ENCODE peak calls at places on chromosomes 1 and 21, in nine cellular contexts. N is MM.1S, W is cardiac septum, T is lower leg skin, R is substantia nigra, L is HuH-7.5, Q is heart left ventricle, O is A549, Z is retina. J is an unnamed sample.

GRCh38 chr1:111690306-111690617 is 48.9 kb downstream of the INKA2 start:
- DNase-seq in N (no peak), W (no peak), T (no peak), R (peak), L (no peak), Q (peak), O (no peak), Z (no peak), J (no peak)

GRCh38 chr1:63547621-63548294 is 24.4 kb downstream of the EFCAB7 start:
- DNase-seq in N (no peak), W (no peak), T (no peak), R (no peak), L (no peak), Q (no peak), O (no peak), Z (no peak), J (no peak)

GRCh38 chr1:11955221-11955620 is 20.7 kb downstream of the PLOD1 start:
- DNase-seq in N (no peak), W (peak), T (no peak), R (no peak), L (no peak), Q (no peak), O (no peak), Z (no peak), J (no peak)

GRCh38 chr1:207241164-207241934 is 80.1 kb upstream of the CD55 start:
- DNase-seq in N (no peak), W (no peak), T (no peak), R (no peak), L (peak), Q (no peak), O (no peak), Z (no peak), J (no peak)

GRCh38 chr1:11227106-11228077 is 35.0 kb downstream of the MTOR start:
- DNase-seq in N (peak), W (no peak), T (no peak), R (no peak), L (no peak), Q (no peak), O (no peak), Z (no peak), J (no peak)

GRCh38 chr1:60970081-60970509 is 112.3 kb upstream of the NFIA start:
- DNase-seq in N (no peak), W (no peak), T (no peak), R (peak), L (no peak), Q (no peak), O (no peak), Z (peak), J (no peak)

GRCh38 chr1:51313961-51314777 is 16.2 kb downstream of the TTC39A start:
- DNase-seq in N (no peak), W (no peak), T (no peak), R (no peak), L (no peak), Q (no peak), O (peak), Z (no peak), J (peak)

GRCh38 chr1:169129109-169129789 is 22.8 kb downstream of the ATP1B1 start:
- DNase-seq in N (no peak), W (no peak), T (no peak), R (no peak), L (no peak), Q (no peak), O (no peak), Z (no peak), J (no peak)

GRCh38 chr1:175114996-175115395 is 47.4 kb downstream of the TNN start:
- DNase-seq in N (no peak), W (no peak), T (no peak), R (no peak), L (no peak), Q (no peak), O (no peak), Z (no peak), J (no peak)

GRCh38 chr1:33299461-33300155 is 21.3 kb downstream of the A3GALT2 start:
- DNase-seq in N (no peak), W (no peak), T (no peak), R (no peak), L (no peak), Q (no peak), O (no peak), Z (no peak), J (no peak)

GRCh38 chr1:207316622-207317510 is 4.6 kb upstream of the CD55 start:
- DNase-seq in N (no peak), W (no peak), T (no peak), R (no peak), L (peak), Q (no peak), O (no peak), Z (no peak), J (peak)

GRCh38 chr1:61607448-61607847 is 117.5 kb downstream of the TM2D1 start:
- DNase-seq in N (no peak), W (no peak), T (no peak), R (no peak), L (no peak), Q (no peak), O (no peak), Z (no peak), J (no peak)

GRCh38 chr1:198519639-198520501 is 20.6 kb downstream of the ATP6V1G3 start:
- DNase-seq in N (no peak), W (no peak), T (no peak), R (no peak), L (no peak), Q (no peak), O (no peak), Z (no peak), J (no peak)

GRCh38 chr1:173017792-173018191 is 32.9 kb downstream of the TNFSF18 start:
- DNase-seq in N (peak), W (no peak), T (no peak), R (no peak), L (no peak), Q (no peak), O (no peak), Z (no peak), J (no peak)

GRCh38 chr1:183180213-183180612 is 5.9 kb upstream of the LAMC2 start:
- DNase-seq in N (no peak), W (no peak), T (no peak), R (no peak), L (no peak), Q (peak), O (peak), Z (no peak), J (no peak)

GRCh38 chr1:220338759-220339158 is 66.5 kb upstream of the RAB3GAP2 start:
- DNase-seq in N (no peak), W (no peak), T (no peak), R (no peak), L (no peak), Q (no peak), O (no peak), Z (no peak), J (no peak)

GRCh38 chr1:110155878-110156522 is 5.7 kb downstream of the SLC6A17 start:
- DNase-seq in N (peak), W (no peak), T (no peak), R (no peak), L (peak), Q (peak), O (no peak), Z (peak), J (peak)

GRCh38 chr1:1278620-1279019 is 1.6 kb upstream of the SCNN1D start:
- DNase-seq in N (no peak), W (no peak), T (no peak), R (no peak), L (no peak), Q (no peak), O (no peak), Z (no peak), J (no peak)

GRCh38 chr21:36859744-36860501 is 106.5 kb downstream of the HLCS start:
- DNase-seq in N (peak), W (peak), T (peak), R (no peak), L (peak), Q (peak), O (peak), Z (no peak), J (peak)

GRCh38 chr1:41726899-41727748 is 191.6 kb downstream of the HIVEP3 start:
- DNase-seq in N (peak), W (peak), T (peak), R (peak), L (no peak), Q (peak), O (no peak), Z (no peak), J (peak)

GRCh38 chr1:225879521-225880209 is 2.5 kb downstream of the TMEM63A start:
- DNase-seq in N (peak), W (no peak), T (no peak), R (peak), L (no peak), Q (no peak), O (no peak), Z (no peak), J (no peak)

GRCh38 chr1:62076286-62076685 is 118.4 kb upstream of the L1TD1 start:
- DNase-seq in N (no peak), W (no peak), T (no peak), R (no peak), L (no peak), Q (no peak), O (peak), Z (no peak), J (no peak)

GRCh38 chr1:116168277-116169032 is 57.3 kb downstream of the MAB21L3 start:
- DNase-seq in N (peak), W (peak), T (peak), R (peak), L (peak), Q (peak), O (peak), Z (peak), J (peak)

GRCh38 chr1:177966199-177966598 is 3.7 kb downstream of the SEC16B start:
- DNase-seq in N (no peak), W (no peak), T (no peak), R (no peak), L (no peak), Q (no peak), O (no peak), Z (no peak), J (no peak)

GRCh38 chr1:147072371-147073061 is 99.8 kb downstream of the PRKAB2 start:
- DNase-seq in N (peak), W (no peak), T (no peak), R (peak), L (no peak), Q (no peak), O (no peak), Z (peak), J (no peak)

GRCh38 chr1:56061824-56062223 is 517.5 kb downstream of the PLPP3 start:
- DNase-seq in N (peak), W (no peak), T (no peak), R (no peak), L (no peak), Q (no peak), O (no peak), Z (no peak), J (peak)

GRCh38 chr1:96362623-96363022 is 359.0 kb upstream of the PTBP2 start:
- DNase-seq in N (no peak), W (no peak), T (no peak), R (no peak), L (peak), Q (no peak), O (peak), Z (no peak), J (peak)

GRCh38 chr1:25757846-25758185 is 42.2 kb upstream of the SELENON start:
- DNase-seq in N (no peak), W (no peak), T (no peak), R (no peak), L (no peak), Q (no peak), O (no peak), Z (no peak), J (no peak)

GRCh38 chr1:235972316-235973090 is 92.4 kb downstream of the NID1 start:
- DNase-seq in N (peak), W (no peak), T (no peak), R (no peak), L (peak), Q (no peak), O (no peak), Z (no peak), J (peak)

GRCh38 chr21:32716486-32716885 is 11.3 kb downstream of the SYNJ1 start:
- DNase-seq in N (no peak), W (no peak), T (no peak), R (no peak), L (no peak), Q (no peak), O (no peak), Z (no peak), J (no peak)

GRCh38 chr1:18373882-18374493 is 106.7 kb upstream of the KLHDC7A start:
- DNase-seq in N (no peak), W (no peak), T (no peak), R (no peak), L (peak), Q (no peak), O (peak), Z (no peak), J (peak)

GRCh38 chr1:203536981-203537455 is 43.1 kb downstream of the OPTC start:
- DNase-seq in N (no peak), W (no peak), T (no peak), R (no peak), L (peak), Q (no peak), O (no peak), Z (no peak), J (peak)

GRCh38 chr1:200887772-200888348 is 6.8 kb upstream of the INAVA start:
- DNase-seq in N (no peak), W (no peak), T (no peak), R (no peak), L (no peak), Q (no peak), O (no peak), Z (no peak), J (no peak)

GRCh38 chr1:1858382-1859086 is 32.4 kb downstream of the GNB1 start:
- DNase-seq in N (no peak), W (peak), T (peak), R (peak), L (peak), Q (peak), O (peak), Z (peak), J (peak)